ENCODE peak calls at places on chromosomes 16 and 17, in nine cellular contexts. One of them, this sample, is unnamed.

GRCh38 chr16:82629441-82630027 is 2.8 kb downstream of the CDH13 start:
- DNase-seq in naive B cell: no peak
- DNase-seq in right atrium auricular region: no peak
- DNase-seq in endothelial cell: no peak
- DNase-seq in activated CD4-positive, alpha-beta T cell treated with anti-CD3 and anti-CD28 coated beads, Interleukin-2, amount 50 U/mL, for 1 hour: no peak
- DNase-seq in Right ventricle myocardium superior: no peak
- DNase-seq in left lung: no peak
- DNase-seq in anterior cingulate cortex: no peak
- DNase-seq in iPS-NIHi11: no peak
- DNase-seq in this sample: no peak

GRCh38 chr17:35373532-35373983 is at the start of gene SLFN11:
- DNase-seq in naive B cell: peak
- DNase-seq in right atrium auricular region: peak
- DNase-seq in endothelial cell: peak
- DNase-seq in activated CD4-positive, alpha-beta T cell treated with anti-CD3 and anti-CD28 coated beads, Interleukin-2, amount 50 U/mL, for 1 hour: peak
- DNase-seq in Right ventricle myocardium superior: peak
- DNase-seq in left lung: peak
- DNase-seq in anterior cingulate cortex: peak
- DNase-seq in iPS-NIHi11: peak
- DNase-seq in this sample: peak

GRCh38 chr17:77909816-77910215 is 48.7 kb upstream of the TNRC6C start:
- DNase-seq in naive B cell: no peak
- DNase-seq in right atrium auricular region: no peak
- DNase-seq in endothelial cell: no peak
- DNase-seq in activated CD4-positive, alpha-beta T cell treated with anti-CD3 and anti-CD28 coated beads, Interleukin-2, amount 50 U/mL, for 1 hour: no peak
- DNase-seq in Right ventricle myocardium superior: no peak
- DNase-seq in left lung: no peak
- DNase-seq in anterior cingulate cortex: no peak
- DNase-seq in iPS-NIHi11: no peak
- DNase-seq in this sample: no peak

GRCh38 chr16:67404740-67405226 is 11.5 kb upstream of the TPPP3 start:
- DNase-seq in naive B cell: no peak
- DNase-seq in right atrium auricular region: no peak
- DNase-seq in endothelial cell: no peak
- DNase-seq in activated CD4-positive, alpha-beta T cell treated with anti-CD3 and anti-CD28 coated beads, Interleukin-2, amount 50 U/mL, for 1 hour: no peak
- DNase-seq in Right ventricle myocardium superior: no peak
- DNase-seq in left lung: no peak
- DNase-seq in anterior cingulate cortex: no peak
- DNase-seq in iPS-NIHi11: peak
- DNase-seq in this sample: no peak

GRCh38 chr17:82544431-82545070 is 25.0 kb downstream of the FOXK2 start:
- DNase-seq in naive B cell: no peak
- DNase-seq in right atrium auricular region: no peak
- DNase-seq in endothelial cell: no peak
- DNase-seq in activated CD4-positive, alpha-beta T cell treated with anti-CD3 and anti-CD28 coated beads, Interleukin-2, amount 50 U/mL, for 1 hour: no peak
- DNase-seq in Right ventricle myocardium superior: peak
- DNase-seq in left lung: no peak
- DNase-seq in anterior cingulate cortex: peak
- DNase-seq in iPS-NIHi11: no peak
- DNase-seq in this sample: no peak

GRCh38 chr16:49592507-49593422 is 219.2 kb downstream of the C16orf78 start:
- DNase-seq in naive B cell: peak
- DNase-seq in right atrium auricular region: peak
- DNase-seq in endothelial cell: peak
- DNase-seq in activated CD4-positive, alpha-beta T cell treated with anti-CD3 and anti-CD28 coated beads, Interleukin-2, amount 50 U/mL, for 1 hour: peak
- DNase-seq in Right ventricle myocardium superior: no peak
- DNase-seq in left lung: no peak
- DNase-seq in anterior cingulate cortex: no peak
- DNase-seq in iPS-NIHi11: peak
- DNase-seq in this sample: peak

GRCh38 chr17:57772774-57773173 is 27.7 kb upstream of the CCDC182 start:
- DNase-seq in naive B cell: no peak
- DNase-seq in right atrium auricular region: no peak
- DNase-seq in endothelial cell: no peak
- DNase-seq in activated CD4-positive, alpha-beta T cell treated with anti-CD3 and anti-CD28 coated beads, Interleukin-2, amount 50 U/mL, for 1 hour: no peak
- DNase-seq in Right ventricle myocardium superior: no peak
- DNase-seq in left lung: no peak
- DNase-seq in anterior cingulate cortex: no peak
- DNase-seq in iPS-NIHi11: no peak
- DNase-seq in this sample: no peak

GRCh38 chr16:77761204-77761603 is 27.2 kb upstream of the VAT1L start:
- DNase-seq in naive B cell: no peak
- DNase-seq in right atrium auricular region: no peak
- DNase-seq in endothelial cell: no peak
- DNase-seq in activated CD4-positive, alpha-beta T cell treated with anti-CD3 and anti-CD28 coated beads, Interleukin-2, amount 50 U/mL, for 1 hour: no peak
- DNase-seq in Right ventricle myocardium superior: no peak
- DNase-seq in left lung: no peak
- DNase-seq in anterior cingulate cortex: no peak
- DNase-seq in iPS-NIHi11: no peak
- DNase-seq in this sample: no peak

GRCh38 chr16:49356728-49357488 is 16.7 kb upstream of the C16orf78 start:
- DNase-seq in naive B cell: no peak
- DNase-seq in right atrium auricular region: no peak
- DNase-seq in endothelial cell: no peak
- DNase-seq in activated CD4-positive, alpha-beta T cell treated with anti-CD3 and anti-CD28 coated beads, Interleukin-2, amount 50 U/mL, for 1 hour: no peak
- DNase-seq in Right ventricle myocardium superior: no peak
- DNase-seq in left lung: no peak
- DNase-seq in anterior cingulate cortex: no peak
- DNase-seq in iPS-NIHi11: no peak
- DNase-seq in this sample: no peak

GRCh38 chr16:23156946-23157460 is 7.8 kb upstream of the USP31 start:
- DNase-seq in naive B cell: no peak
- DNase-seq in right atrium auricular region: no peak
- DNase-seq in endothelial cell: no peak
- DNase-seq in activated CD4-positive, alpha-beta T cell treated with anti-CD3 and anti-CD28 coated beads, Interleukin-2, amount 50 U/mL, for 1 hour: no peak
- DNase-seq in Right ventricle myocardium superior: no peak
- DNase-seq in left lung: no peak
- DNase-seq in anterior cingulate cortex: no peak
- DNase-seq in iPS-NIHi11: no peak
- DNase-seq in this sample: no peak

GRCh38 chr17:46977750-46978488 is 1.1 kb downstream of the RPRML start:
- DNase-seq in naive B cell: no peak
- DNase-seq in right atrium auricular region: no peak
- DNase-seq in endothelial cell: no peak
- DNase-seq in activated CD4-positive, alpha-beta T cell treated with anti-CD3 and anti-CD28 coated beads, Interleukin-2, amount 50 U/mL, for 1 hour: no peak
- DNase-seq in Right ventricle myocardium superior: no peak
- DNase-seq in left lung: no peak
- DNase-seq in anterior cingulate cortex: no peak
- DNase-seq in iPS-NIHi11: no peak
- DNase-seq in this sample: no peak

GRCh38 chr16:1034230-1035065 is 38.1 kb upstream of the SSTR5 start:
- DNase-seq in naive B cell: no peak
- DNase-seq in right atrium auricular region: no peak
- DNase-seq in endothelial cell: no peak
- DNase-seq in activated CD4-positive, alpha-beta T cell treated with anti-CD3 and anti-CD28 coated beads, Interleukin-2, amount 50 U/mL, for 1 hour: no peak
- DNase-seq in Right ventricle myocardium superior: no peak
- DNase-seq in left lung: no peak
- DNase-seq in anterior cingulate cortex: peak
- DNase-seq in iPS-NIHi11: no peak
- DNase-seq in this sample: no peak

GRCh38 chr16:68332411-68333121 is 21.7 kb downstream of the PRMT7 start:
- DNase-seq in naive B cell: peak
- DNase-seq in right atrium auricular region: no peak
- DNase-seq in endothelial cell: peak
- DNase-seq in activated CD4-positive, alpha-beta T cell treated with anti-CD3 and anti-CD28 coated beads, Interleukin-2, amount 50 U/mL, for 1 hour: no peak
- DNase-seq in Right ventricle myocardium superior: no peak
- DNase-seq in left lung: peak
- DNase-seq in anterior cingulate cortex: no peak
- DNase-seq in iPS-NIHi11: no peak
- DNase-seq in this sample: no peak

GRCh38 chr17:50426814-50427787 is 1.1 kb downstream of the ACSF2 start:
- DNase-seq in naive B cell: no peak
- DNase-seq in right atrium auricular region: peak
- DNase-seq in endothelial cell: peak
- DNase-seq in activated CD4-positive, alpha-beta T cell treated with anti-CD3 and anti-CD28 coated beads, Interleukin-2, amount 50 U/mL, for 1 hour: peak
- DNase-seq in Right ventricle myocardium superior: peak
- DNase-seq in left lung: peak
- DNase-seq in anterior cingulate cortex: no peak
- DNase-seq in iPS-NIHi11: peak
- DNase-seq in this sample: peak

GRCh38 chr16:68954871-68955635 is 111.7 kb downstream of the TANGO6 start:
- DNase-seq in naive B cell: no peak
- DNase-seq in right atrium auricular region: no peak
- DNase-seq in endothelial cell: no peak
- DNase-seq in activated CD4-positive, alpha-beta T cell treated with anti-CD3 and anti-CD28 coated beads, Interleukin-2, amount 50 U/mL, for 1 hour: no peak
- DNase-seq in Right ventricle myocardium superior: no peak
- DNase-seq in left lung: no peak
- DNase-seq in anterior cingulate cortex: no peak
- DNase-seq in iPS-NIHi11: no peak
- DNase-seq in this sample: no peak

GRCh38 chr16:73186752-73187151 is 138.8 kb upstream of the ZFHX3 start:
- DNase-seq in naive B cell: no peak
- DNase-seq in right atrium auricular region: no peak
- DNase-seq in endothelial cell: no peak
- DNase-seq in activated CD4-positive, alpha-beta T cell treated with anti-CD3 and anti-CD28 coated beads, Interleukin-2, amount 50 U/mL, for 1 hour: no peak
- DNase-seq in Right ventricle myocardium superior: no peak
- DNase-seq in left lung: no peak
- DNase-seq in anterior cingulate cortex: no peak
- DNase-seq in iPS-NIHi11: no peak
- DNase-seq in this sample: no peak

GRCh38 chr16:13959626-13960025 is 39.7 kb downstream of the ERCC4 start:
- DNase-seq in naive B cell: no peak
- DNase-seq in right atrium auricular region: no peak
- DNase-seq in endothelial cell: no peak
- DNase-seq in activated CD4-positive, alpha-beta T cell treated with anti-CD3 and anti-CD28 coated beads, Interleukin-2, amount 50 U/mL, for 1 hour: no peak
- DNase-seq in Right ventricle myocardium superior: no peak
- DNase-seq in left lung: no peak
- DNase-seq in anterior cingulate cortex: no peak
- DNase-seq in iPS-NIHi11: no peak
- DNase-seq in this sample: no peak

This sample was measured in K562.